ENCODE peak calls at places on chromosomes 7 and 10, in four cellular contexts. X is AG04449, T is psoas muscle, H is spleen. O is an unnamed sample.

GRCh38 chr7:98394377-98394836 is 6.5 kb downstream of the BAIAP2L1 start:
- DNase-seq in H (no peak), T (no peak), X (peak), O (peak)

GRCh38 chr10:132409667-132410028 is 12.6 kb downstream of the PWWP2B start:
- DNase-seq in X (no peak), H (no peak), T (no peak), O (no peak)

GRCh38 chr10:63829020-63829419 is 307.8 kb downstream of the REEP3 start:
- DNase-seq in X (no peak), H (no peak), T (no peak), O (no peak)

GRCh38 chr7:98107313-98107691 is 640 bp downstream of the LMTK2 start:
- DNase-seq in H (no peak), X (no peak), T (no peak), O (no peak)

GRCh38 chr10:1295756-1296480 is 239.7 kb downstream of the WDR37 start:
- DNase-seq in T (no peak), X (no peak), H (no peak), O (no peak)

GRCh38 chr10:131929122-131929845 is 28.5 kb downstream of the PPP2R2D start:
- DNase-seq in H (peak), T (no peak), X (no peak), O (no peak)

GRCh38 chr7:117445206-117445605 is 17.9 kb upstream of the ASZ1 start:
- DNase-seq in H (no peak), T (no peak), X (no peak), O (no peak)

GRCh38 chr7:133770863-133771492 is 356.2 kb upstream of the LRGUK start:
- DNase-seq in T (no peak), X (peak), H (no peak), O (no peak)

GRCh38 chr7:2276107-2276506 is 34.1 kb downstream of the NUDT1 start:
- DNase-seq in X (no peak), H (no peak), T (no peak), O (no peak)

GRCh38 chr10:97034301-97034700 is 151.5 kb downstream of the SLIT1 start:
- DNase-seq in H (no peak), T (no peak), X (no peak), O (no peak)

GRCh38 chr10:48691812-48692528 is 7.3 kb downstream of the WDFY4 start:
- DNase-seq in H (no peak), X (no peak), T (no peak), O (no peak)

GRCh38 chr7:32119790-32120196 is 49.6 kb upstream of the PDE1C start:
- DNase-seq in X (no peak), T (no peak), H (no peak), O (no peak)

GRCh38 chr7:44282601-44283171 is 42.7 kb downstream of the CAMK2B start:
- DNase-seq in X (no peak), T (peak), H (peak), O (no peak)

GRCh38 chr7:155484483-155485399 is 26.8 kb downstream of the EN2 start:
- DNase-seq in H (no peak), X (no peak), T (no peak), O (no peak)

DNA sequence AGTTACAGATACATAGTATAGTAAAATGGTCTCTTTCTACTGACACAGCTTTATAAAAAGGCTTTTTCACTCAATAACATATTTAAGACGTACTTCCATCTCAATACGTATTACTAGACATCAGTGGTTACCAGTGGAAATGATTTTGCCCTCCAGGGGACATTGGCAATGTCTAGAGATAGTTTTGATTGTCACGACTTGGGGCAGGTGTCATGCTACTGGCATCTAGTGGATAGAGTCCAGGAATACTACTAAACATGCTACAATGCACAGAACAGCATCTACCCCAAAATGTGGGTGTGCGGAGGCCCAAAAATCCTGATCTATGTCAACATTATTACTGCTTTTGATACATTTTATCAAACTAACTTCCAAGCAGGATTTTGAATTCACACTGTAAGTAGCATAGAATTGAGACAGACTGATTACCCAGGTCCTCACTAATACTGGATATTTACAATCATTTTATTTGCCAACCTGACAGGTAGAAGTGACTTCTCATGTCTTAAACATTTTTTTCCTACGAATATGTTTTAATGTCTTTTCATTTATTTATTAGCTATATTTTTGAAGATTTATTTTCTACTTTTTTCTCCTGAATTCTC is 53.8 kb downstream of the HGF start:
- DNase-seq in H (no peak), X (no peak), T (no peak), O (no peak)
- TF ChIP-seq CTCF in H (no peak), X (peak), T (no peak), O (peak)

DNA sequence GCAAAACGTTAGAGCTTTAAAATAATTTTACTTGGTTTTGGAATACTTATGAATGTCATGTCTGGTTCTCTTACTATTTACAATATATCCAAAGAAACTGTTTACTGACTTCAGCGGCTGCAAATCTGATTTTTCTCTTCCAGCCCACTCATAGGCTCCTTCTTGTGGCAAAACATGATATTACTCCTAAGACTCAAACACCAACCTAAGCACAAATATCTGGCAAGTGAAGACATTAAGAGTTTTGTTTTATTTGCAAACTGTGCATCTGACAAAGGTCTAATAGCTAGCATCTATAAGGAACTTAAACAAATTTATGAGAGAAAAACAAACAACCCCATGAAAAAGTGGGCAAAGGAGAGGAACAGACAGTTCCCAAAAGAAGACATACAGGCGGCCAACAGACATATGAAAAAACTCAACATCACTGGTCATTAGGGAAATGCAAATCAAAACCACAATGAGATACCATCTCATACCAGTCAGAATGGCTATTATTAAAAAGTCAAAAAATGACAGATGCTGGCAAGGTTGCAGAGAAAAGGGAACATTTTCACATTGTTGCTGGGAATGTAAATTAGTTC is 20.3 kb upstream of the GJC3 start:
- DNase-seq in T (no peak), H (no peak), X (no peak), O (no peak)
- TF ChIP-seq CTCF in T (peak), H (no peak), X (no peak), O (no peak)

GRCh38 chr10:107409517-107409916 is 245.0 kb upstream of the SORCS1 start:
- DNase-seq in H (no peak), T (no peak), X (no peak), O (no peak)
- TF ChIP-seq CTCF in H (no peak), T (no peak), X (peak), O (no peak)

GRCh38 chr7:142876991-142877910 is 8.3 kb downstream of the TRPV6 start:
- DNase-seq in T (no peak), H (no peak), X (no peak), O (no peak)
- TF ChIP-seq CTCF in T (no peak), H (no peak), X (no peak), O (no peak)

GRCh38 chr10:58438986-58439385 is 53.8 kb downstream of the TFAM start:
- DNase-seq in X (no peak), T (no peak), H (no peak), O (no peak)

GRCh38 chr10:58436071-58436470 is 50.9 kb downstream of the TFAM start:
- DNase-seq in X (no peak), H (no peak), T (no peak), O (no peak)

GRCh38 chr10:58438340-58438739 is 53.1 kb downstream of the TFAM start:
- DNase-seq in H (no peak), T (no peak), X (peak), O (no peak)

GRCh38 chr10:58431903-58432302 is 46.7 kb downstream of the TFAM start:
- DNase-seq in X (no peak), H (no peak), T (no peak), O (no peak)

GRCh38 chr10:58435297-58435696 is 50.1 kb downstream of the TFAM start:
- DNase-seq in T (peak), X (peak), H (no peak), O (peak)
- TF ChIP-seq CTCF in T (no peak), X (no peak), H (no peak), O (peak)